ENCODE peak calls at places on chromosomes 16 and 17, in six cellular contexts. One of them, this sample, is unnamed.

GRCh38 chr17:18954321-18954720 is 2.4 kb downstream of the SLC5A10 start:
- DNase-seq in cardiac muscle cell: no peak
- DNase-seq in HL-60: no peak
- DNase-seq in ovary: no peak
- DNase-seq in NCI-H1092 treated with DMSO at 0.1 percent for 48 hours: no peak
- DNase-seq in stimulated activated effector memory CD8-positive, alpha-beta T cell treated with anti-CD3 and anti-CD28 coated beads, Interleukin-12 subunit alpha, Interleukin-12 subunit beta, amount 100 ng/mL, for 72 hours: no peak
- DNase-seq in this sample: no peak

GRCh38 chr16:11412965-11413887 is 68.0 kb downstream of the RMI2 start:
- DNase-seq in cardiac muscle cell: no peak
- DNase-seq in HL-60: no peak
- DNase-seq in ovary: no peak
- DNase-seq in NCI-H1092 treated with DMSO at 0.1 percent for 48 hours: no peak
- DNase-seq in stimulated activated effector memory CD8-positive, alpha-beta T cell treated with anti-CD3 and anti-CD28 coated beads, Interleukin-12 subunit alpha, Interleukin-12 subunit beta, amount 100 ng/mL, for 72 hours: no peak
- DNase-seq in this sample: no peak

GRCh38 chr17:60142872-60143499 is 6.8 kb upstream of the CA4 start:
- DNase-seq in cardiac muscle cell: peak
- DNase-seq in HL-60: peak
- DNase-seq in ovary: peak
- DNase-seq in NCI-H1092 treated with DMSO at 0.1 percent for 48 hours: peak
- DNase-seq in stimulated activated effector memory CD8-positive, alpha-beta T cell treated with anti-CD3 and anti-CD28 coated beads, Interleukin-12 subunit alpha, Interleukin-12 subunit beta, amount 100 ng/mL, for 72 hours: peak
- DNase-seq in this sample: peak

GRCh38 chr17:73192219-73192893 is 499 bp upstream of the COG1 start:
- DNase-seq in cardiac muscle cell: peak
- DNase-seq in HL-60: peak
- DNase-seq in ovary: peak
- DNase-seq in NCI-H1092 treated with DMSO at 0.1 percent for 48 hours: peak
- DNase-seq in stimulated activated effector memory CD8-positive, alpha-beta T cell treated with anti-CD3 and anti-CD28 coated beads, Interleukin-12 subunit alpha, Interleukin-12 subunit beta, amount 100 ng/mL, for 72 hours: peak
- DNase-seq in this sample: peak

GRCh38 chr16:30075503-30076275 is at the start of gene PPP4C:
- DNase-seq in cardiac muscle cell: peak
- DNase-seq in HL-60: peak
- DNase-seq in ovary: peak
- DNase-seq in NCI-H1092 treated with DMSO at 0.1 percent for 48 hours: peak
- DNase-seq in stimulated activated effector memory CD8-positive, alpha-beta T cell treated with anti-CD3 and anti-CD28 coated beads, Interleukin-12 subunit alpha, Interleukin-12 subunit beta, amount 100 ng/mL, for 72 hours: peak
- DNase-seq in this sample: peak

GRCh38 chr17:72479113-72479512 is 358.3 kb downstream of the SOX9 start:
- DNase-seq in cardiac muscle cell: no peak
- DNase-seq in HL-60: no peak
- DNase-seq in ovary: no peak
- DNase-seq in NCI-H1092 treated with DMSO at 0.1 percent for 48 hours: no peak
- DNase-seq in stimulated activated effector memory CD8-positive, alpha-beta T cell treated with anti-CD3 and anti-CD28 coated beads, Interleukin-12 subunit alpha, Interleukin-12 subunit beta, amount 100 ng/mL, for 72 hours: no peak
- DNase-seq in this sample: peak

GRCh38 chr16:81421536-81421935 is 23.1 kb upstream of the CMIP start:
- DNase-seq in cardiac muscle cell: no peak
- DNase-seq in HL-60: no peak
- DNase-seq in ovary: no peak
- DNase-seq in NCI-H1092 treated with DMSO at 0.1 percent for 48 hours: no peak
- DNase-seq in stimulated activated effector memory CD8-positive, alpha-beta T cell treated with anti-CD3 and anti-CD28 coated beads, Interleukin-12 subunit alpha, Interleukin-12 subunit beta, amount 100 ng/mL, for 72 hours: no peak
- DNase-seq in this sample: no peak

GRCh38 chr16:55842369-55843104 is 9.6 kb upstream of the CES1 start:
- DNase-seq in cardiac muscle cell: peak
- DNase-seq in HL-60: no peak
- DNase-seq in ovary: no peak
- DNase-seq in NCI-H1092 treated with DMSO at 0.1 percent for 48 hours: peak
- DNase-seq in stimulated activated effector memory CD8-positive, alpha-beta T cell treated with anti-CD3 and anti-CD28 coated beads, Interleukin-12 subunit alpha, Interleukin-12 subunit beta, amount 100 ng/mL, for 72 hours: no peak
- DNase-seq in this sample: no peak

GRCh38 chr16:28189237-28189636 is 22.5 kb downstream of the XPO6 start:
- DNase-seq in cardiac muscle cell: no peak
- DNase-seq in HL-60: no peak
- DNase-seq in ovary: no peak
- DNase-seq in NCI-H1092 treated with DMSO at 0.1 percent for 48 hours: no peak
- DNase-seq in stimulated activated effector memory CD8-positive, alpha-beta T cell treated with anti-CD3 and anti-CD28 coated beads, Interleukin-12 subunit alpha, Interleukin-12 subunit beta, amount 100 ng/mL, for 72 hours: no peak
- DNase-seq in this sample: no peak

GRCh38 chr16:13529193-13529982 is 390.6 kb upstream of the ERCC4 start:
- DNase-seq in cardiac muscle cell: no peak
- DNase-seq in HL-60: no peak
- DNase-seq in ovary: no peak
- DNase-seq in NCI-H1092 treated with DMSO at 0.1 percent for 48 hours: no peak
- DNase-seq in stimulated activated effector memory CD8-positive, alpha-beta T cell treated with anti-CD3 and anti-CD28 coated beads, Interleukin-12 subunit alpha, Interleukin-12 subunit beta, amount 100 ng/mL, for 72 hours: no peak
- DNase-seq in this sample: no peak

GRCh38 chr16:89089142-89089541 is 4.5 kb upstream of the ACSF3 start:
- DNase-seq in cardiac muscle cell: no peak
- DNase-seq in HL-60: no peak
- DNase-seq in ovary: no peak
- DNase-seq in NCI-H1092 treated with DMSO at 0.1 percent for 48 hours: no peak
- DNase-seq in stimulated activated effector memory CD8-positive, alpha-beta T cell treated with anti-CD3 and anti-CD28 coated beads, Interleukin-12 subunit alpha, Interleukin-12 subunit beta, amount 100 ng/mL, for 72 hours: no peak
- DNase-seq in this sample: no peak

This sample was measured in NCI-H2029.